ENCODE peak calls at places on chromosomes 4 and X, in six cellular contexts. F is HCEC 1CT; V is ureter; U is HTR-8/SVneo; J is CD4-positive, CD25-positive, alpha-beta regulatory T cell; C is natural killer cell treated with Interleukin-12 subunit alpha and Interleukin-12 subunit beta and Interleukin-15 and Interleukin-18, amount 100 ng/mL, for 72 hours. W is an unnamed sample.

GRCh38 chr4:119314356-119314755 is 7.6 kb downstream of the FABP2 start:
- DNase-seq in U (no peak), V (no peak), C (no peak), F (peak), J (peak), W (peak)

GRCh38 chrX:148501121-148502066 is 977 bp downstream of the AFF2 start:
- DNase-seq in F (no peak), U (no peak), J (peak), C (no peak), V (no peak), W (no peak)

GRCh38 chrX:107602694-107603239 is 25.5 kb upstream of the PRPS1 start:
- DNase-seq in V (no peak), F (no peak), J (no peak), C (no peak), U (no peak), W (no peak)

GRCh38 chr4:154989511-154989910 is 208.4 kb downstream of the RBM46 start:
- DNase-seq in U (no peak), V (no peak), C (no peak), J (no peak), F (no peak), W (no peak)

GRCh38 chr4:123312951-123313592 is 83.5 kb upstream of the SPRY1 start:
- DNase-seq in V (no peak), J (no peak), C (no peak), U (no peak), F (no peak), W (no peak)

GRCh38 chr4:56844817-56845580 is 23.5 kb upstream of the SPINK2 start:
- DNase-seq in C (no peak), U (no peak), J (no peak), F (no peak), V (no peak), W (no peak)

GRCh38 chrX:43655961-43656494 is at the start of gene MAOA:
- DNase-seq in U (peak), F (peak), C (no peak), V (peak), J (no peak), W (no peak)

GRCh38 chr4:3862640-3863420 is 96.6 kb downstream of the ADRA2C start:
- DNase-seq in C (no peak), J (no peak), F (no peak), U (no peak), V (no peak), W (no peak)

GRCh38 chr4:120056249-120056648 is 10.4 kb downstream of the MAD2L1 start:
- DNase-seq in C (no peak), V (no peak), U (no peak), F (peak), J (no peak), W (no peak)

GRCh38 chrX:20263474-20263873 is 3.2 kb downstream of the RPS6KA3 start:
- DNase-seq in F (peak), V (no peak), U (no peak), J (peak), C (no peak), W (no peak)

GRCh38 chrX:16160729-16161128 is 6.6 kb upstream of the MAGEB17 start:
- DNase-seq in U (peak), V (no peak), C (no peak), J (no peak), F (peak), W (no peak)

GRCh38 chr4:25441519-25442117 is 64.6 kb downstream of the ANAPC4 start:
- DNase-seq in J (no peak), U (peak), C (no peak), F (peak), V (no peak), W (no peak)

GRCh38 chr4:121778991-121779628 is 14.1 kb upstream of the SMIM43 start:
- DNase-seq in V (no peak), F (peak), C (no peak), U (no peak), J (no peak), W (no peak)

GRCh38 chr4:61923179-61923578 is 723.1 kb downstream of the ADGRL3 start:
- DNase-seq in U (no peak), J (no peak), V (no peak), F (no peak), C (no peak), W (no peak)

GRCh38 chr4:122796801-122797404 is 29.7 kb upstream of the FGF2 start:
- DNase-seq in C (no peak), J (no peak), F (no peak), U (no peak), V (no peak), W (no peak)

GRCh38 chr4:71945791-71946190 is 86.0 kb upstream of the NPFFR2 start:
- DNase-seq in V (no peak), J (no peak), F (no peak), C (no peak), U (no peak), W (no peak)

GRCh38 chrX:7019555-7019954 is 128.0 kb upstream of the STS start:
- DNase-seq in F (peak), J (no peak), C (no peak), V (no peak), U (no peak), W (no peak)

GRCh38 chrX:116317409-116317808 is 119.0 kb upstream of the SLC6A14 start:
- DNase-seq in C (no peak), J (no peak), V (no peak), U (no peak), F (no peak), W (peak)

GRCh38 chrX:16466640-16467432 is 183.1 kb upstream of the S100G start:
- DNase-seq in C (no peak), U (peak), V (no peak), F (peak), J (no peak), W (no peak)

GRCh38 chr4:48334900-48335384 is 6.4 kb upstream of the SLAIN2 start:
- DNase-seq in C (no peak), V (no peak), F (no peak), U (no peak), J (no peak), W (no peak)

GRCh38 chr4:184476660-184477059 is 2.3 kb upstream of the IRF2 start:
- DNase-seq in J (peak), C (no peak), U (no peak), V (no peak), F (no peak), W (no peak)